ENCODE peak calls at places on chromosome 22, in four cellular contexts. A is HFFc6, V is dorsolateral prefrontal cortex, B is WERI-Rb-1. E is an unnamed sample.

GRCh38 chr22:45777046-45777851 is 105.6 kb downstream of the ATXN10 start:
- DNase-seq in A (no peak), V (no peak), B (peak; percentile 18), E (no peak)

GRCh38 chr22:44382461-44383038 is 69.8 kb upstream of the SHISAL1 start:
- DNase-seq in A (no peak), V (no peak), B (peak; percentile 84), E (no peak)

GRCh38 chr22:27207907-27208306 is 550.5 kb downstream of the MIAT start:
- DNase-seq in A (no peak), V (no peak), B (no peak), E (no peak)

GRCh38 chr22:31968022-31968421 is 23.7 kb downstream of the YWHAH start:
- DNase-seq in A (no peak), V (peak; percentile 59), B (no peak), E (no peak)

GRCh38 chr22:48896766-48897637 is 930.7 kb downstream of the BRD1 start:
- DNase-seq in A (no peak), V (peak; percentile 26), B (no peak), E (no peak)

GRCh38 chr22:45572444-45572843 is 69.8 kb downstream of the FBLN1 start:
- DNase-seq in A (no peak), V (no peak), B (no peak), E (no peak)

GRCh38 chr22:26259510-26259909 is 90.2 kb downstream of the SEZ6L start:
- DNase-seq in A (no peak), V (no peak), B (no peak), E (no peak)

GRCh38 chr22:46377566-46378498 is 42.3 kb downstream of the TRMU start:
- DNase-seq in A (no peak), V (no peak), B (no peak), E (no peak)

GRCh38 chr22:16914006-16914405 is 88.8 kb upstream of the XKR3 start:
- DNase-seq in A (no peak), V (no peak), B (no peak), E (no peak)

GRCh38 chr22:42856179-42856864 is 751 bp downstream of the ARFGAP3 start:
- DNase-seq in A (no peak), V (no peak), B (peak; percentile 26), E (no peak)

GRCh38 chr22:47281126-47282106 is 519.0 kb downstream of the TBC1D22A start:
- DNase-seq in A (peak; percentile 2), V (no peak), B (no peak), E (no peak)

GRCh38 chr22:26675687-26676273 is 18.4 kb downstream of the MIAT start:
- DNase-seq in A (no peak), V (no peak), B (no peak), E (no peak)

GRCh38 chr22:47091241-47091691 is 328.8 kb downstream of the TBC1D22A start:
- DNase-seq in A (no peak), V (no peak), B (no peak), E (no peak)

GRCh38 chr22:28955817-28956216 is 72.4 kb downstream of the ZNRF3 start:
- DNase-seq in A (no peak), V (no peak), B (no peak), E (no peak)

GRCh38 chr22:26845016-26845728 is 187.8 kb downstream of the MIAT start:
- DNase-seq in A (no peak), V (peak; percentile 35), B (peak; percentile 14), E (no peak)

GRCh38 chr22:49352361-49353169 is 475.1 kb downstream of the BRD1 start:
- DNase-seq in A (no peak), V (peak; percentile 14), B (no peak), E (no peak)

GRCh38 chr22:31579835-31580242 is 82.2 kb downstream of the PISD start:
- DNase-seq in A (no peak), V (no peak), B (no peak), E (no peak)

GRCh38 chr22:50150161-50151129 is 20.1 kb upstream of the PANX2 start:
- DNase-seq in A (no peak), V (no peak), B (peak; percentile 47), E (no peak)

GRCh38 chr22:48758021-48758561 is 1069.6 kb downstream of the BRD1 start:
- DNase-seq in A (no peak), V (peak; percentile 24), B (no peak), E (peak; percentile 21)

GRCh38 chr22:28978158-28978557 is 83.5 kb downstream of the C22orf31 start:
- DNase-seq in A (no peak), V (peak; percentile 46), B (no peak), E (peak; percentile 38)

GRCh38 chr22:44728761-44729261 is 23.6 kb upstream of the ARHGAP8 start:
- DNase-seq in A (no peak), V (no peak), B (no peak), E (no peak)

GRCh38 chr22:32676196-32676595 is 125.3 kb upstream of the TIMP3 start:
- DNase-seq in A (no peak), V (no peak), B (no peak), E (no peak)

GRCh38 chr22:47000888-47001287 is 238.4 kb downstream of the TBC1D22A start:
- DNase-seq in A (no peak), V (no peak), B (no peak), E (no peak)

GRCh38 chr22:44309647-44310046 is 3.1 kb downstream of the SHISAL1 start:
- DNase-seq in A (no peak), V (no peak), B (no peak), E (no peak)

GRCh38 chr22:47618611-47619010 is 856.2 kb downstream of the TBC1D22A start:
- DNase-seq in A (no peak), V (peak; percentile 16), B (no peak), E (no peak)

GRCh38 chr22:46501701-46502100 is 35.7 kb downstream of the CELSR1 start:
- DNase-seq in A (peak; percentile 67), V (no peak), B (no peak), E (no peak)

GRCh38 chr22:49574861-49575702 is 252.6 kb downstream of the BRD1 start:
- DNase-seq in A (no peak), V (peak; percentile 24), B (no peak), E (no peak)

GRCh38 chr22:46851941-46852340 is 89.5 kb downstream of the TBC1D22A start:
- DNase-seq in A (no peak), V (no peak), B (no peak), E (no peak)

GRCh38 chr22:49284931-49285330 is 542.7 kb downstream of the BRD1 start:
- DNase-seq in A (no peak), V (no peak), B (no peak), E (no peak)

GRCh38 chr22:42933783-42934144 is 76.7 kb upstream of the ARFGAP3 start:
- DNase-seq in A (peak; percentile 96), V (no peak), B (no peak), E (no peak)

GRCh38 chr22:40603088-40603605 is 33.4 kb downstream of the MRTFA start:
- DNase-seq in A (peak; percentile 79), V (no peak), B (no peak), E (no peak)
- TF ChIP-seq CTCF in A (no peak), V (no peak), B (no peak), E (no peak)

DNA sequence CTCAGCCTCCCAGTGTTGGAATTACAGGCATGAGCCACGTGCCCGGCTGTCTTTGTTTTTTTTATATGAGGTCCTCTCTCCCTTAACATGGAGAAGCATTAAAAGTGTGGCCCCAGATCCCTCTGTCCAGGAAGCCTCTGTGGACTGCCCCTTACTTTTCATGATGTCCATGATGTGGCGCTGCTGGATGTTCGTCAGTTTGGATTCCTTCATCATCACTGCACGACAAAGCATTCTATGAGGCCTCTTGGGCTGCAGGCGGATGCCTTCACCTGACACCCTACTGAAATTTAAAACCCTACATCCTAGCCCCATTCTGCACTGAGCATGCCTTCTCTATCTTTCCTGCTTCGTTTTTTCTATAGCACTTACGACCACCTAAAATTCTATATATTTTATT is 2.1 kb downstream of the C22orf23 start:
- DNase-seq in A (no peak), V (no peak), B (no peak), E (no peak)
- TF ChIP-seq CTCF in A (peak; percentile 22), V (no peak), B (peak; percentile 3), E (no peak)

DNA sequence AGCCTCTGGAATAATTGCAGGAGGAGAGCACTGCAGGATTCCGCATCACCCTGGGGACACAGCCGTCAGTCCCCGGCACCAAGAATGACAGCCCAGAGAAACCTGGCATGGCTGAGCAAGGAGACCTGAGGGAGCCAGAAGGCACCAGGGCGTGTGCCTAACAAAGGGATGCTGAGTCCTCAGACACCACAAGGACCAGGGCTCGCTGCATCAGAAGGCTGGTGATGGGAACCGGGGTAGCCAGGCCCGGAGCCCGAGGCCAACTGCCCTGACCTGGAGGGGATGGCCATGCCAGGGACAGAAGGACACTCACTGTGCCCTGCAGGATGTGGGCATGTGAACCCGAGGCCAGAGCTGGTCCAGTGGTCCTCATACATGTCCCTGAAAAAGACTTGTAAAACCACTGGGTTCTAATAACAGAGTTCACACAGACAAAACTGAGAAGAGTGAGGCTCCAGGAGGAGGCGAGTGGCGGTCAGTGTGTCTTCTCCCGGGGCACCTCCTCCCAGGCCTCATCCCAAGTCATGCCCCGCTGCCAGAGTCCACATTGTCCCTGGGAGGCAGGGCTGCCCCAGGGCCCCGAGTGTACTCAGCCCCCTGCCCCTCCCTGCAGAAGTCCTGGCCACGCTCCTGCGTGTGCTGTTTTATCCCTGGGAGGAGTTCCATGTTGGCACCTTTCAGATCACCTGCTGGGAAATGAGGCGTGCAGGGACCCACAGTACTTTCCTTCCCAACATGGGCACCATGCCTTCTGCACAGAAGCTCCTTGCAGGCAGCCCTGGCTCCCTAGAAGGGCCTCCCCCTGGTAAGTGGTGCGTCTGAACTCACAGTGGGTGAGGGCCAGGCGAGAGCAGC is 42.5 kb downstream of the TBX1 start:
- DNase-seq in A (no peak), V (no peak), B (no peak), E (no peak)
- TF ChIP-seq CTCF in A (no peak), V (no peak), B (no peak), E (no peak)

GRCh38 chr22:22030493-22031182 is 48.1 kb upstream of the TOP3B start:
- DNase-seq in A (no peak), V (no peak), B (peak; percentile 51), E (no peak)
- TF ChIP-seq CTCF in A (peak; percentile 43), V (no peak), B (peak; percentile 82), E (no peak)

GRCh38 chr22:40122792-40123191 is 54.9 kb upstream of the TNRC6B start:
- DNase-seq in A (no peak), V (no peak), B (no peak), E (no peak)
- TF ChIP-seq CTCF in A (no peak), V (no peak), B (no peak), E (no peak)

DNA sequence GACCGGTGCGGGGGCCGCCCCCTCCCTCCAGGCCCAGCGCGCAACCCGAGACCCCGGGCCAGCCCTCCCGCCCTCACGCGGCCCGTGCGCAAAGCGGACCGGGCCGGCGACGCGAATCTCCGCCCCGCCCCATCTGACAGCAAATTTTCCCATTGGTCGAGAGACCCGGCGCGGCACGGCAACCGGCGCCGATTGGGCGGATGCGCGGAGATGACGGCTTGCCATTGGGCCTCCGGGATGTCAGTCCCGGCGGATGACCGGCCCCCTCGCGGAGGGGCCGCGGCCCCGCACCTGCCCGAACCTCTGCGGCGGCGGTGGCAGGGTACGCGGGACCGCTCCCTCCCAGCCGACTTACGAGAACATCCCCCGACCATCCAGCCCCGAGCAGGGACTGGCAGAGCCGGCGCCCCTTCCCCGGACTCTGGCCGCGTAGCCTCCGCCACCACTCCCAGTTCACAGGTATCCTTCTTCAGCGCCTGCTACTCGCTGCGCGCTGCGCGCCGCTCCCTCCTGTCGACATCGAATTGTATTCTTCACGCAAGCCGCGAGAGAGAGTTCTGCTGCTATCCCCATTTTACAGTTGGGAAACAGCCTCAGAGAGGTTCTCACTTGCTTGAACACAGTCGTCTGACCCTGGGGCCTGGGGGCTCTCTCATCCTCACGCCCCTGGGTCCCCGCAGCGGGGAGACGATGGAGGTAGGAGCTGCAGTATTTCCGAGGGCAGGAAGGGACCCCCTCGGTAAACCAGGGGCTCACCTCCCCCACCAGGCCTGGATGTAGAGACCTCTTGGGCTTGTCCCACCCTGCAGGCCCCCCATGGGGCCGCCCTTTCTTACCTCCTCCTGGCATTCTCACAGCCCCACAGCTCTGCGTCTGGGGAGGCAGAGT is at the start of gene ARVCF:
- DNase-seq in A (peak; percentile 82), V (peak; percentile 93), B (peak; percentile 91), E (peak; percentile 76)
- TF ChIP-seq CTCF in A (peak; percentile 47), V (no peak), B (no peak), E (no peak)

E was measured in omental fat pad.